ENCODE peak calls at places on chromosomes 7 and 10, in eight cellular contexts. K is CD4-positive, CD25-positive, alpha-beta regulatory T cell; B is heart left ventricle; P is psoas muscle; N is right atrium auricular region; V is SK-N-SH; Q is body of pancreas; X is Peyer's patch. T is an unnamed sample. For H3K4me1 and H3K9me3, the result is how much of the 10 kb centered on the place peaks cover.

GRCh38 chr7:12067156-12067831 is 143.8 kb upstream of the TMEM106B start:
- DNase-seq in K (peak), B (no peak), P (no peak), N (no peak), V (peak), Q (peak), X (peak), T (no peak)

GRCh38 chr10:4902571-4903011 is 60.6 kb upstream of the AKR1C1 start:
- DNase-seq in K (no peak), B (no peak), P (no peak), N (no peak), V (no peak), Q (peak), X (no peak), T (no peak)

GRCh38 chr7:23544913-23545354 is 13.2 kb upstream of the TRA2A start:
- DNase-seq in K (no peak), B (no peak), P (no peak), N (no peak), V (no peak), Q (peak), X (no peak), T (no peak)

GRCh38 chr7:100124301-100125229 is 2.2 kb upstream of the MBLAC1 start:
- DNase-seq in K (no peak), B (peak), P (no peak), N (no peak), V (no peak), Q (no peak), X (no peak), T (no peak)

GRCh38 chr7:47338031-47338430 is 243.9 kb downstream of the TNS3 start:
- DNase-seq in K (no peak), B (no peak), P (no peak), N (no peak), V (no peak), Q (no peak), X (no peak), T (no peak)

GRCh38 chr10:104582604-104582951 is 58.5 kb upstream of the SORCS3 start:
- DNase-seq in K (no peak), B (no peak), P (no peak), N (no peak), V (no peak), Q (no peak), X (no peak), T (no peak)

GRCh38 chr7:94424336-94424735 is 29.6 kb downstream of the COL1A2 start:
- DNase-seq in K (no peak), B (no peak), P (no peak), N (no peak), V (no peak), Q (no peak), X (no peak), T (no peak)

GRCh38 chr7:7612519-7612918 is 28.0 kb upstream of the UMAD1 start:
- DNase-seq in K (no peak), B (no peak), P (no peak), N (no peak), V (peak), Q (no peak), X (no peak), T (no peak)

GRCh38 chr10:30756151-30756550 is 126.6 kb upstream of the LYZL2 start:
- DNase-seq in K (no peak), B (no peak), P (no peak), N (no peak), V (no peak), Q (no peak), X (no peak), T (no peak)

GRCh38 chr7:121605297-121605640 is 209.2 kb upstream of the FAM3C start:
- DNase-seq in K (no peak), B (no peak), P (no peak), N (no peak), V (no peak), Q (no peak), X (no peak), T (no peak)

GRCh38 chr10:21173964-21174669 is 277.0 kb upstream of the NEBL start:
- DNase-seq in K (no peak), B (peak), P (peak), N (no peak), V (peak), Q (peak), X (no peak), T (peak)

GRCh38 chr7:102415685-102416225 is 17.6 kb upstream of the ORAI2 start:
- DNase-seq in K (no peak), B (no peak), P (no peak), N (no peak), V (peak), Q (no peak), X (peak), T (no peak)

GRCh38 chr10:78664929-78665525 is 403.7 kb upstream of the ZMIZ1 start:
- DNase-seq in K (no peak), B (no peak), P (no peak), N (no peak), V (no peak), Q (peak), X (no peak), T (no peak)

GRCh38 chr7:45074738-45075644 is 13.8 kb downstream of the NACAD start:
- DNase-seq in K (no peak), B (no peak), P (no peak), N (no peak), V (no peak), Q (no peak), X (no peak), T (no peak)

GRCh38 chr10:47058961-47059391 is 147.7 kb downstream of the PTPN20 start:
- DNase-seq in K (no peak), B (no peak), P (no peak), N (no peak), V (no peak), Q (no peak), X (no peak), T (no peak)

GRCh38 chr10:43322769-43323168 is 48.7 kb upstream of the FXYD4 start:
- DNase-seq in K (peak), B (peak), P (peak), N (peak), V (peak), Q (peak), X (peak), T (peak)

GRCh38 chr7:2162959-2163358 is 69.8 kb downstream of the MAD1L1 start:
- DNase-seq in K (no peak), B (no peak), P (no peak), N (no peak), V (peak), Q (no peak), X (no peak), T (peak)

GRCh38 chr7:149869867-149870266 is 3.9 kb upstream of the ATP6V0E2 start:
- DNase-seq in K (no peak), B (no peak), P (no peak), N (no peak), V (no peak), Q (no peak), X (peak), T (no peak)

GRCh38 chr7:27650283-27650682 is 12.4 kb downstream of the HIBADH start:
- DNase-seq in K (no peak), B (no peak), P (no peak), N (no peak), V (no peak), Q (no peak), X (no peak), T (no peak)

GRCh38 chr10:91349381-91349780 is 60.8 kb upstream of the HECTD2 start:
- DNase-seq in K (no peak), B (peak), P (peak), N (peak), V (no peak), Q (peak), X (no peak), T (peak)

GRCh38 chr10:132444877-132445351 is 47.9 kb downstream of the PWWP2B start:
- DNase-seq in K (no peak), B (no peak), P (no peak), N (no peak), V (no peak), Q (no peak), X (no peak), T (no peak)

GRCh38 chr7:29422829-29423228 is 140.8 kb upstream of the PRR15 start:
- DNase-seq in K (no peak), B (no peak), P (no peak), N (no peak), V (no peak), Q (no peak), X (no peak), T (no peak)

GRCh38 chr10:68178592-68178991 is 53.3 kb downstream of the ATOH7 start:
- DNase-seq in K (no peak), B (no peak), P (no peak), N (no peak), V (no peak), Q (no peak), X (no peak), T (no peak)
- H3K4me1 ChIP-seq in K (under half), B (under half), P (under half), N (under half), V (under half), Q (under half), X (under half), T (under half)

DNA sequence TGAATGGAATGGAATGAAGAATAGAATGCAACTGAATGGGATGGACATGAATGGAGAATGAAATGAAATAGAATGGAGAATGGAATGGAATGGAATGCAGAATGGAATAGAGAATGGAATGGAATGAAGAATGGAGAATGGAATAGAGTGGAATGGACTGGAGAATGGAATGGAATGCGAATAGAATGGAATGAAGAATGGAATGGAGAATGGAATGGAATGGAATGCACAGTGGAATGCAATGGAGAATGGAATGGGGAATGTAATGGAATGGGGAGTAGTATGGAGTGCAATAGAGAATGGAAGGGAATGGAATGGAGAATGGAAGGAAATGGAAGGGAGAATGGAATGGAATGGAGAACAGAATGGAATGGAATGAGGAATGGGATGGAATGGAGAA is 93.4 kb downstream of the NSUN6 start:
- DNase-seq in K (no peak), B (no peak), P (no peak), N (no peak), V (no peak), Q (no peak), X (no peak), T (no peak)
- H3K9me3 ChIP-seq in K (under half), B (half or more), P (under half), N (under half), V (under half), Q (under half), X (under half), T (under half)

GRCh38 chr7:129902788-129903422 is 49.9 kb downstream of the UBE2H start:
- DNase-seq in K (no peak), B (no peak), P (no peak), N (no peak), V (no peak), Q (no peak), X (no peak), T (no peak)
- H3K4me1 ChIP-seq in K (half or more), B (half or more), P (half or more), N (half or more), V (under half), Q (half or more), X (under half), T (under half)

DNA sequence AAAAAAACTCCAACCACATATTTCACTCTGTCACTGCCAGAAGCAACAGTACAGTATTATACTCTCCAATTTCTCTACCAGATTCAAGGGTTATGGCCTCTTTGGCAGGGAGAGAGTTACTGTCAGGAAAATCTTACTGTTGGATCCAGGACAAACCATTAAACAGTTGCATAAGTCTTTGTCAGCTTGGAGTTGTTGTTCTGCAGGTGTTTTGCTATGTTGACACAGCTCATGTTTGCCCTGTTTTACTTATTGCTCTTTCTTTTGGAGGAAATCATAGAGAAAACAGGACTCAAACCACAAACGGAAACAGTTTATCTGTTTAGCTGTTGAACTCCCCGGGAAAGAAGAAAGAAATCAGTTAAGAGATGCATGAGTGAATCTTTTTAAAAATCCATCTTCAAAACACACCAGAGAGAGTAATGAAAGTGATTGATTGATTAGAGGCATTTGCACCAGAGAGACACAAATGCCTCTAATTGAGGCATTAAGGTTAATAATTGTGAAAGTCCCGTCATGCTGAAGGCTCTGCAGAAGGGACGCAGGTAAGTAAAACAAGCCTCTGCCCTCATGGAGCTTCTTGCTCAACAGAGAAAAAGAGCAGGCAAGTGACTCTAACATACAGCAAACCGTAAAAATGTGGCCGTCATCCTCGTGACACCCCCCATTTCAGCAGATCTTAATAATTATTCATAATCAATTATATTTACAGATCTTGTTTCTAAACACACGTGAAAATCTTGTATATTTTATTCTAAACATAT is 38.7 kb upstream of the ARHGAP21 start:
- DNase-seq in K (no peak), B (no peak), P (no peak), N (no peak), V (no peak), Q (no peak), X (no peak), T (no peak)
- H3K9me3 ChIP-seq in K (under half), B (under half), P (under half), N (under half), V (under half), Q (under half), X (under half), T (under half)

GRCh38 chr10:102401322-102401614 is 5.8 kb downstream of the NFKB2 start:
- DNase-seq in K (no peak), B (no peak), P (no peak), N (no peak), V (no peak), Q (no peak), X (no peak), T (no peak)
- H3K4me1 ChIP-seq in K (under half), B (under half), P (under half), N (under half), V (under half), Q (under half), X (under half), T (under half)

DNA sequence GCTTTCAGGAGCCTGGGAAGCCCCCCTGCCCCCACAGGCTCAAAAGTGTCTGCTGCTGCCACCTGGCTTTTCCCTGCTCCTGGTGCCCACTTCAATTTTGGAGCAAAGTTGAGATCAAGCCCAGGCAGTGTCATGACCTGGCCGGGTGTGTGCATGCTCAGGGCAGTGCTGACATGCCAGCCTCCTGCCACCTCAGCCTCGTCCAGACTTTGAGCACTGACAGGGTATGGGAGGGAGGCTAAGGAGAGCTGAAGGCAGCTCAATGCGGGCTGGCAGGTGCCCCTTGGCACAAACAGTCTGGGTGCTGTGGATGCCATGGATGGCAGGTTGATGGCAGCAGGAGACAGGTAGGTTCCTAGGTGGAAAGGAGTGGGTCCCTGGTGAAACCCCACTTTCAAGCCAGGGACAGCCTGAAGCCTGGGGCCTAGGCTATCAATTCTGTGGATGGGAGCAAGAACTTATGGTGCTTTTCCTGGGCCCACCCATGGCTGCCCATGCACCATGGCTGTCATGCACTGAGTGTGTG is 12.3 kb upstream of the ECHDC3 start:
- DNase-seq in K (no peak), B (no peak), P (no peak), N (no peak), V (no peak), Q (no peak), X (no peak), T (no peak)
- H3K9me3 ChIP-seq in K (under half), B (under half), P (under half), N (under half), V (under half), Q (under half), X (under half), T (under half)

GRCh38 chr7:116546054-116546453 is 21.2 kb downstream of the CAV1 start:
- DNase-seq in K (no peak), B (no peak), P (no peak), N (no peak), V (no peak), Q (no peak), X (no peak), T (no peak)

GRCh38 chr7:116548506-116548905 is 23.7 kb downstream of the CAV1 start:
- DNase-seq in K (no peak), B (no peak), P (no peak), N (no peak), V (no peak), Q (no peak), X (no peak), T (no peak)

GRCh38 chr7:116545411-116545993 is 20.7 kb downstream of the CAV1 start:
- DNase-seq in K (no peak), B (no peak), P (no peak), N (no peak), V (no peak), Q (no peak), X (no peak), T (no peak)

GRCh38 chr7:116546916-116547315 is 22.1 kb downstream of the CAV1 start:
- DNase-seq in K (no peak), B (no peak), P (no peak), N (no peak), V (no peak), Q (no peak), X (no peak), T (no peak)

GRCh38 chr7:116547347-116547746 is 22.5 kb downstream of the CAV1 start:
- DNase-seq in K (no peak), B (no peak), P (peak), N (no peak), V (no peak), Q (no peak), X (no peak), T (no peak)
- H3K4me1 ChIP-seq in K (under half), B (half or more), P (under half), N (half or more), V (half or more), Q (under half), X (under half), T (under half)

GRCh38 chr7:50418526-50418925 is 31.6 kb downstream of the FIGNL1 start:
- DNase-seq in K (no peak), B (no peak), P (no peak), N (no peak), V (no peak), Q (no peak), X (no peak), T (no peak)
- H3K9me3 ChIP-seq in K (under half), B (under half), P (under half), N (under half), V (under half), Q (under half), X (under half), T (under half)